ENCODE peak calls at places on chromosomes 13 and 19, in six cellular contexts. S is nephron progenitor cell; T is body of pancreas; R is CD8-positive, alpha-beta T cell; E is GM23338; I is cardiac fibroblast. P is an unnamed sample.

GRCh38 chr13:62626771-62627170 is 1211.1 kb upstream of the PCDH20 start:
- DNase-seq in S (peak; percentile 10), T (no peak), R (no peak), E (peak; percentile 83), I (no peak), P (no peak)

GRCh38 chr13:113876341-113877148 is 12.7 kb upstream of the GAS6 start:
- DNase-seq in S (no peak), T (no peak), R (no peak), E (no peak), I (no peak), P (no peak)

GRCh38 chr19:37763488-37763887 is 15.9 kb downstream of the ZNF573 start:
- DNase-seq in S (no peak), T (no peak), R (no peak), E (no peak), I (peak; percentile 3), P (no peak)

GRCh38 chr13:75469087-75469486 is 12.9 kb downstream of the TBC1D4 start:
- DNase-seq in S (peak; percentile 5), T (no peak), R (no peak), E (peak; percentile 79), I (no peak), P (no peak)

GRCh38 chr13:51999525-51999924 is 11.7 kb downstream of the ATP7B start:
- DNase-seq in S (peak; percentile 20), T (peak; percentile 86), R (no peak), E (no peak), I (peak; percentile 29), P (peak; percentile 80)

GRCh38 chr13:88063741-88064140 is 392.6 kb downstream of the SLITRK5 start:
- DNase-seq in S (no peak), T (no peak), R (no peak), E (no peak), I (no peak), P (no peak)

GRCh38 chr19:19285723-19286122 is 12.6 kb upstream of the TM6SF2 start:
- DNase-seq in S (no peak), T (no peak), R (no peak), E (no peak), I (no peak), P (no peak)

GRCh38 chr13:92989301-92989700 is 237.3 kb upstream of the GPC6 start:
- DNase-seq in S (no peak), T (no peak), R (no peak), E (no peak), I (no peak), P (no peak)

GRCh38 chr13:75368167-75368566 is 113.8 kb downstream of the TBC1D4 start:
- DNase-seq in S (no peak), T (no peak), R (no peak), E (no peak), I (peak; percentile 92), P (no peak)

GRCh38 chr19:44904426-44904994 is 1.1 kb upstream of the APOE start:
- DNase-seq in S (no peak), T (no peak), R (no peak), E (peak; percentile 79), I (no peak), P (no peak)

GRCh38 chr19:55866521-55866920 is 30.2 kb downstream of the NLRP4 start:
- DNase-seq in S (no peak), T (no peak), R (no peak), E (no peak), I (no peak), P (no peak)

GRCh38 chr19:32489971-32490370 is 84.4 kb downstream of the DPY19L3 start:
- DNase-seq in S (no peak), T (no peak), R (no peak), E (no peak), I (no peak), P (no peak)

GRCh38 chr13:74966814-74967213 is 515.2 kb downstream of the TBC1D4 start:
- DNase-seq in S (no peak), T (no peak), R (no peak), E (no peak), I (peak; percentile 60), P (no peak)

GRCh38 chr13:109657395-109657794 is 129.0 kb downstream of the IRS2 start:
- DNase-seq in S (no peak), T (no peak), R (no peak), E (no peak), I (peak; percentile 21), P (no peak)

GRCh38 chr19:5335593-5335992 is 5.0 kb downstream of the PTPRS start:
- DNase-seq in S (no peak), T (no peak), R (no peak), E (no peak), I (no peak), P (no peak)
- TF ChIP-seq CTCF in S (no peak), T (no peak), R (no peak), E (no peak), I (no peak), P (no peak)

DNA sequence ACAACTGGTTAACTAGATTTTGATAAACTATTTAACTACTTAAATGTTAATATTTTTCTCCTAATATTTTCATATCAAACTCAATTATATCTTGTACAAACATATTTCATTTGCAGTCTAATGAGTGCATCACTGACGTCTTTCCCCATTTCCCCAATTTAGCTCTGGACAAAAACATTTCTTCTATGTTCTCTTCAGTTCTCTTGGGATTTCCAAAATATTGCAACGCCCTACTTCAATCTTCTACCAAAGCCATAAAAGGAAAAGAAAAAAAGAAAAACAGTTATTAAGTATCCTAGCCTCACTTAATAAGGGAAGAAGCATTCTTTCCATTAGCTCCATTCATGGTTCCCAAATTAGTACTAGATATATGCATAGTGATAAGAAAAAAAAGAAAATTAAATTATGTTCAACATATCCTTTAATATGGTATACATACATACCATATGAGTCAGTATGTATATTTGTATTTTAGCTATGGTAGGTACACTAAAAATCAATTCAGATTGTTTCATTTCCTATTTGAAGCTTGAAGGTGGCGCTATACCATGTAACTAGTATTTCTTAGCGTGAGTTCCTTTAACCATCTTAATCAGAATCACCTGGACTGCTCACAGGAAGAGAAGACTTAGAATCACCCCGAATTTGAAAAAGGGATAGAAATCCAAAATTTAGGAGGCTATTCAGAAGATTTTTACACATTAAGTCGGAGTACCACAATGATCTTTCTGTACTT is 9.9 kb downstream of the FBXL3 start:
- DNase-seq in S (no peak), T (no peak), R (no peak), E (peak; percentile 29), I (no peak), P (no peak)
- TF ChIP-seq CTCF in S (no peak), T (no peak), R (no peak), E (peak; percentile 53), I (no peak), P (peak; percentile 38)

GRCh38 chr13:50797081-50797480 is 46.4 kb downstream of the DLEU7 start:
- DNase-seq in S (no peak), T (no peak), R (no peak), E (no peak), I (peak; percentile 20), P (no peak)

GRCh38 chr13:50787316-50788195 is 55.9 kb downstream of the DLEU7 start:
- DNase-seq in S (no peak), T (no peak), R (no peak), E (peak; percentile 18), I (no peak), P (no peak)

GRCh38 chr13:50788551-50788950 is 54.9 kb downstream of the DLEU7 start:
- DNase-seq in S (no peak), T (no peak), R (no peak), E (no peak), I (no peak), P (no peak)

GRCh38 chr13:50796463-50796862 is 47.0 kb downstream of the DLEU7 start:
- DNase-seq in S (no peak), T (no peak), R (no peak), E (no peak), I (no peak), P (no peak)

DNA sequence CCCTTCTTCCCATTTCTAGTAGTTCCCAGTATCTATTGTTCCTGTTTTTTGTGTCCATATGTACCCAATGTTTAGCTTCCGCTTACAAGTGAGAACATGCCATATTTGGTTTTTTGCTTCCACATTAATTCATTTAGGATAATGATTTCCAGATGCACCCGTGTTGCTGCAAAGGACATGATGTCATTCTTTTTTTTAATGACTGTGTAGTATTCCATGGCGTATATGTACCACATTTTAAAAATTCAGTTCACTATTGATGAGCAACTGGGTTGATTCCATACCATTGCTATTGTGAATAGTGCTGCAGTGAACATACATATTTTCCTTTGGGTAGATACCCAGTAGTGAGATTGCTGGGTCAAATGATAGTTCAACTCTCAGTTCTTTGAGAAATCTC is 50.5 kb downstream of the DLEU7 start:
- DNase-seq in S (no peak), T (no peak), R (no peak), E (no peak), I (no peak), P (no peak)
- TF ChIP-seq CTCF in S (no peak), T (no peak), R (no peak), E (no peak), I (no peak), P (no peak)

GRCh38 chr19:51903192-51903591 is 1.6 kb downstream of the ZNF649 start:
- DNase-seq in S (no peak), T (no peak), R (no peak), E (peak; percentile 42), I (no peak), P (no peak)

GRCh38 chr19:51901860-51902259 is 3.0 kb downstream of the ZNF649 start:
- DNase-seq in S (no peak), T (no peak), R (no peak), E (peak; percentile 71), I (no peak), P (no peak)

GRCh38 chr19:51904331-51905165 is at the start of gene ZNF649:
- DNase-seq in S (peak; percentile 84), T (peak; percentile 85), R (peak; percentile 56), E (peak; percentile 96), I (peak; percentile 90), P (no peak)
- TF ChIP-seq CTCF in S (no peak), T (peak; percentile 1), R (no peak), E (no peak), I (no peak), P (no peak)

GRCh38 chr19:2312819-2313501 is 5.0 kb upstream of the LINGO3 start:
- DNase-seq in S (no peak), T (no peak), R (no peak), E (peak; percentile 91), I (no peak), P (no peak)

GRCh38 chr19:2317756-2318155 is 9.8 kb upstream of the LINGO3 start:
- DNase-seq in S (no peak), T (no peak), R (no peak), E (no peak), I (no peak), P (no peak)

GRCh38 chr19:2315121-2315817 is 7.3 kb upstream of the LINGO3 start:
- DNase-seq in S (no peak), T (no peak), R (no peak), E (no peak), I (no peak), P (no peak)

GRCh38 chr19:2317300-2317699 is 9.3 kb upstream of the LINGO3 start:
- DNase-seq in S (no peak), T (no peak), R (no peak), E (no peak), I (no peak), P (no peak)

DNA sequence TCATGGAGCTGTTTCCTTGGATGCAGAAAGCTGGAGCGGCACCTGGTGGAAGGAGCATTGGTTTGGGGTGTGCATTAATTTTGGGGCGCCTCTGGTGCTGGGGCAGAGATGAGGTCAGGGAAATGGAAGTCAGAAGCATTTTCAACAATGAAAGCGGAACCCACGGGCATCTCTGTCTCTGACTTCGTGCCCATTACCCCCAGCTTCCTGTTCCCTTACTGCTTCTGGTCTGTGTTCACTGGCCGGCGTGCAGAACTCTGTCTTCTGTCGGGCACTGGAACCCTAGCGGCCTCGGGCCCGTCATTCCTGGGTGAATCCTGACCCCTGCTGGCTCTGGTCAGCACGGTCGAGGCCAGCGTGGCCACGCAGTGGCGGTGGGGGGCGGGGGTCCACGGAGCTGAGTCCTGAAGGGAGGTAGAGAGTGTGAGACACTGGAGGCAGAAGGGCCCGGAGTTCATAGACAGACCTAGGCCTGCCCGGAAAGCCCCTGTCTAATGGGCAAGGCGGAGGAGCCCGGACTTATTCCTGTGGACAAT is 7.9 kb upstream of the LINGO3 start:
- DNase-seq in S (peak; percentile 78), T (peak; percentile 42), R (no peak), E (peak; percentile 86), I (peak; percentile 74), P (peak; percentile 90)
- TF ChIP-seq CTCF in S (peak; percentile 57), T (peak; percentile 43), R (no peak), E (peak; percentile 81), I (peak; percentile 74), P (peak; percentile 85)

P was measured in chondrocyte.